ENCODE peak calls at places on chromosomes 1 and 21, in six cellular contexts. One of them, this sample, is unnamed.
A peak's percentile ranks its signal among the peaks of the same experiment; 100 is the strongest.

GRCh38 chr21:15809818-15810217 is 80.0 kb downstream of the USP25 start:
- DNase-seq in mucosa of gallbladder: no peak
- DNase-seq in activated CD4-positive, alpha-beta T cell treated with anti-CD3 and anti-CD28 coated beads for 36 hours: peak; percentile 26
- DNase-seq in NCI-H2171: peak; percentile 65
- DNase-seq in non-pigmented ciliary epithelial cell: no peak
- DNase-seq in mesendoderm: no peak
- DNase-seq in this sample: no peak

GRCh38 chr1:75423616-75424015 is 187.3 kb downstream of the SLC44A5 start:
- DNase-seq in mucosa of gallbladder: no peak
- DNase-seq in non-pigmented ciliary epithelial cell: no peak
- DNase-seq in NCI-H2171: peak; percentile 29
- DNase-seq in activated CD4-positive, alpha-beta T cell treated with anti-CD3 and anti-CD28 coated beads for 36 hours: no peak
- DNase-seq in mesendoderm: peak; percentile 34
- DNase-seq in this sample: peak; percentile 42

GRCh38 chr1:6534248-6534647 is 20.1 kb downstream of the NOL9 start:
- DNase-seq in activated CD4-positive, alpha-beta T cell treated with anti-CD3 and anti-CD28 coated beads for 36 hours: no peak
- DNase-seq in non-pigmented ciliary epithelial cell: no peak
- DNase-seq in NCI-H2171: no peak
- DNase-seq in mucosa of gallbladder: no peak
- DNase-seq in mesendoderm: no peak
- DNase-seq in this sample: no peak

GRCh38 chr1:7671676-7672075 is 99.4 kb upstream of the VAMP3 start:
- DNase-seq in non-pigmented ciliary epithelial cell: no peak
- DNase-seq in mesendoderm: no peak
- DNase-seq in NCI-H2171: no peak
- DNase-seq in activated CD4-positive, alpha-beta T cell treated with anti-CD3 and anti-CD28 coated beads for 36 hours: no peak
- DNase-seq in mucosa of gallbladder: no peak
- DNase-seq in this sample: no peak

GRCh38 chr1:6269271-6269996 is 8.5 kb upstream of the GPR153 start:
- DNase-seq in mucosa of gallbladder: no peak
- DNase-seq in NCI-H2171: no peak
- DNase-seq in mesendoderm: no peak
- DNase-seq in non-pigmented ciliary epithelial cell: no peak
- DNase-seq in activated CD4-positive, alpha-beta T cell treated with anti-CD3 and anti-CD28 coated beads for 36 hours: no peak
- DNase-seq in this sample: no peak

GRCh38 chr1:243475966-243476365 is 220.1 kb downstream of the SDCCAG8 start:
- DNase-seq in activated CD4-positive, alpha-beta T cell treated with anti-CD3 and anti-CD28 coated beads for 36 hours: no peak
- DNase-seq in mucosa of gallbladder: no peak
- DNase-seq in non-pigmented ciliary epithelial cell: no peak
- DNase-seq in NCI-H2171: no peak
- DNase-seq in mesendoderm: peak; percentile 79
- DNase-seq in this sample: peak; percentile 87

GRCh38 chr1:29967261-29967660 is 730.9 kb downstream of the PTPRU start:
- DNase-seq in activated CD4-positive, alpha-beta T cell treated with anti-CD3 and anti-CD28 coated beads for 36 hours: no peak
- DNase-seq in NCI-H2171: no peak
- DNase-seq in mesendoderm: no peak
- DNase-seq in non-pigmented ciliary epithelial cell: no peak
- DNase-seq in mucosa of gallbladder: no peak
- DNase-seq in this sample: no peak

GRCh38 chr1:111961773-111962565 is 27.5 kb downstream of the KCND3 start:
- DNase-seq in non-pigmented ciliary epithelial cell: no peak
- DNase-seq in mucosa of gallbladder: no peak
- DNase-seq in NCI-H2171: no peak
- DNase-seq in mesendoderm: no peak
- DNase-seq in activated CD4-positive, alpha-beta T cell treated with anti-CD3 and anti-CD28 coated beads for 36 hours: no peak
- DNase-seq in this sample: no peak

GRCh38 chr1:64962447-64962846 is 3.9 kb downstream of the JAK1 start:
- DNase-seq in non-pigmented ciliary epithelial cell: no peak
- DNase-seq in mesendoderm: no peak
- DNase-seq in NCI-H2171: no peak
- DNase-seq in activated CD4-positive, alpha-beta T cell treated with anti-CD3 and anti-CD28 coated beads for 36 hours: peak; percentile 72
- DNase-seq in mucosa of gallbladder: no peak
- DNase-seq in this sample: no peak

GRCh38 chr1:68174173-68175113 is 57.9 kb downstream of the WLS start:
- DNase-seq in activated CD4-positive, alpha-beta T cell treated with anti-CD3 and anti-CD28 coated beads for 36 hours: no peak
- DNase-seq in mucosa of gallbladder: peak; percentile 82
- DNase-seq in non-pigmented ciliary epithelial cell: peak; percentile 89
- DNase-seq in NCI-H2171: peak; percentile 24
- DNase-seq in mesendoderm: peak; percentile 61
- DNase-seq in this sample: peak; percentile 17

GRCh38 chr1:63935148-63935547 is 161.3 kb downstream of the ROR1 start:
- DNase-seq in mesendoderm: no peak
- DNase-seq in activated CD4-positive, alpha-beta T cell treated with anti-CD3 and anti-CD28 coated beads for 36 hours: no peak
- DNase-seq in mucosa of gallbladder: peak; percentile 28
- DNase-seq in NCI-H2171: no peak
- DNase-seq in non-pigmented ciliary epithelial cell: no peak
- DNase-seq in this sample: no peak

GRCh38 chr1:244237445-244237844 is 186.4 kb downstream of the ZBTB18 start:
- DNase-seq in non-pigmented ciliary epithelial cell: no peak
- DNase-seq in mucosa of gallbladder: no peak
- DNase-seq in NCI-H2171: no peak
- DNase-seq in mesendoderm: no peak
- DNase-seq in activated CD4-positive, alpha-beta T cell treated with anti-CD3 and anti-CD28 coated beads for 36 hours: no peak
- DNase-seq in this sample: no peak

GRCh38 chr1:213138391-213138790 is 87.3 kb downstream of the RPS6KC1 start:
- DNase-seq in non-pigmented ciliary epithelial cell: no peak
- DNase-seq in mesendoderm: no peak
- DNase-seq in activated CD4-positive, alpha-beta T cell treated with anti-CD3 and anti-CD28 coated beads for 36 hours: no peak
- DNase-seq in NCI-H2171: no peak
- DNase-seq in mucosa of gallbladder: no peak
- DNase-seq in this sample: no peak

GRCh38 chr1:168714012-168714411 is 15.0 kb downstream of the DPT start:
- DNase-seq in mesendoderm: no peak
- DNase-seq in mucosa of gallbladder: peak; percentile 44
- DNase-seq in non-pigmented ciliary epithelial cell: no peak
- DNase-seq in activated CD4-positive, alpha-beta T cell treated with anti-CD3 and anti-CD28 coated beads for 36 hours: no peak
- DNase-seq in NCI-H2171: no peak
- DNase-seq in this sample: no peak

GRCh38 chr1:44050261-44050660 is 19.0 kb upstream of the SLC6A9 start:
- DNase-seq in NCI-H2171: no peak
- DNase-seq in non-pigmented ciliary epithelial cell: no peak
- DNase-seq in mesendoderm: peak; percentile 39
- DNase-seq in mucosa of gallbladder: no peak
- DNase-seq in activated CD4-positive, alpha-beta T cell treated with anti-CD3 and anti-CD28 coated beads for 36 hours: no peak
- DNase-seq in this sample: no peak

GRCh38 chr1:151533870-151534269 is 6.2 kb upstream of the TUFT1 start:
- DNase-seq in mesendoderm: no peak
- DNase-seq in mucosa of gallbladder: no peak
- DNase-seq in non-pigmented ciliary epithelial cell: no peak
- DNase-seq in NCI-H2171: no peak
- DNase-seq in activated CD4-positive, alpha-beta T cell treated with anti-CD3 and anti-CD28 coated beads for 36 hours: no peak
- DNase-seq in this sample: no peak

GRCh38 chr1:101207891-101208290 is 28.9 kb upstream of the S1PR1 start:
- DNase-seq in mesendoderm: no peak
- DNase-seq in activated CD4-positive, alpha-beta T cell treated with anti-CD3 and anti-CD28 coated beads for 36 hours: no peak
- DNase-seq in mucosa of gallbladder: no peak
- DNase-seq in NCI-H2171: no peak
- DNase-seq in non-pigmented ciliary epithelial cell: no peak
- DNase-seq in this sample: no peak

GRCh38 chr21:29669416-29669815 is 270.4 kb downstream of the GRIK1 start:
- DNase-seq in activated CD4-positive, alpha-beta T cell treated with anti-CD3 and anti-CD28 coated beads for 36 hours: no peak
- DNase-seq in mucosa of gallbladder: no peak
- DNase-seq in non-pigmented ciliary epithelial cell: no peak
- DNase-seq in NCI-H2171: no peak
- DNase-seq in mesendoderm: peak; percentile 23
- DNase-seq in this sample: no peak

GRCh38 chr21:34522284-34522683 is 10.3 kb upstream of the KCNE1 start:
- DNase-seq in non-pigmented ciliary epithelial cell: no peak
- DNase-seq in mucosa of gallbladder: no peak
- DNase-seq in activated CD4-positive, alpha-beta T cell treated with anti-CD3 and anti-CD28 coated beads for 36 hours: no peak
- DNase-seq in NCI-H2171: no peak
- DNase-seq in mesendoderm: no peak
- DNase-seq in this sample: no peak

GRCh38 chr1:248821101-248821500 is 4.6 kb downstream of the SH3BP5L start:
- DNase-seq in mucosa of gallbladder: no peak
- DNase-seq in NCI-H2171: no peak
- DNase-seq in mesendoderm: peak; percentile 81
- DNase-seq in non-pigmented ciliary epithelial cell: peak; percentile 64
- DNase-seq in activated CD4-positive, alpha-beta T cell treated with anti-CD3 and anti-CD28 coated beads for 36 hours: no peak
- DNase-seq in this sample: no peak

GRCh38 chr1:202161151-202162048 is 998 bp upstream of the PTPN7 start:
- DNase-seq in activated CD4-positive, alpha-beta T cell treated with anti-CD3 and anti-CD28 coated beads for 36 hours: peak; percentile 26
- DNase-seq in mucosa of gallbladder: no peak
- DNase-seq in mesendoderm: no peak
- DNase-seq in NCI-H2171: no peak
- DNase-seq in non-pigmented ciliary epithelial cell: no peak
- DNase-seq in this sample: no peak

GRCh38 chr1:111880866-111881837 is 108.3 kb downstream of the KCND3 start:
- DNase-seq in mucosa of gallbladder: no peak
- DNase-seq in non-pigmented ciliary epithelial cell: no peak
- DNase-seq in mesendoderm: no peak
- DNase-seq in NCI-H2171: no peak
- DNase-seq in activated CD4-positive, alpha-beta T cell treated with anti-CD3 and anti-CD28 coated beads for 36 hours: no peak
- DNase-seq in this sample: no peak

GRCh38 chr1:247324913-247325312 is 6.8 kb downstream of the ZNF496 start:
- DNase-seq in activated CD4-positive, alpha-beta T cell treated with anti-CD3 and anti-CD28 coated beads for 36 hours: no peak
- DNase-seq in non-pigmented ciliary epithelial cell: no peak
- DNase-seq in NCI-H2171: no peak
- DNase-seq in mesendoderm: no peak
- DNase-seq in mucosa of gallbladder: no peak
- DNase-seq in this sample: no peak

GRCh38 chr1:72283204-72284083 is 1.1 kb upstream of the NEGR1 start:
- DNase-seq in non-pigmented ciliary epithelial cell: peak; percentile 36
- DNase-seq in mesendoderm: peak; percentile 78
- DNase-seq in activated CD4-positive, alpha-beta T cell treated with anti-CD3 and anti-CD28 coated beads for 36 hours: peak; percentile 38
- DNase-seq in NCI-H2171: peak; percentile 67
- DNase-seq in mucosa of gallbladder: peak; percentile 78
- DNase-seq in this sample: peak; percentile 60

GRCh38 chr1:7346070-7346596 is 425.0 kb upstream of the VAMP3 start:
- DNase-seq in non-pigmented ciliary epithelial cell: no peak
- DNase-seq in mucosa of gallbladder: no peak
- DNase-seq in NCI-H2171: no peak
- DNase-seq in mesendoderm: peak; percentile 44
- DNase-seq in activated CD4-positive, alpha-beta T cell treated with anti-CD3 and anti-CD28 coated beads for 36 hours: no peak
- DNase-seq in this sample: peak; percentile 59

GRCh38 chr1:3590145-3590768 is 21.1 kb downstream of the MEGF6 start:
- DNase-seq in mucosa of gallbladder: no peak
- DNase-seq in mesendoderm: no peak
- DNase-seq in non-pigmented ciliary epithelial cell: no peak
- DNase-seq in NCI-H2171: no peak
- DNase-seq in activated CD4-positive, alpha-beta T cell treated with anti-CD3 and anti-CD28 coated beads for 36 hours: no peak
- DNase-seq in this sample: no peak

GRCh38 chr1:87959236-87959635 is 630.6 kb downstream of the LMO4 start:
- DNase-seq in NCI-H2171: no peak
- DNase-seq in mucosa of gallbladder: no peak
- DNase-seq in mesendoderm: no peak
- DNase-seq in non-pigmented ciliary epithelial cell: no peak
- DNase-seq in activated CD4-positive, alpha-beta T cell treated with anti-CD3 and anti-CD28 coated beads for 36 hours: no peak
- DNase-seq in this sample: no peak

GRCh38 chr1:168235937-168236336 is 10.1 kb downstream of the SFT2D2 start:
- DNase-seq in mucosa of gallbladder: no peak
- DNase-seq in mesendoderm: no peak
- DNase-seq in NCI-H2171: no peak
- DNase-seq in activated CD4-positive, alpha-beta T cell treated with anti-CD3 and anti-CD28 coated beads for 36 hours: no peak
- DNase-seq in non-pigmented ciliary epithelial cell: no peak
- DNase-seq in this sample: no peak